ENCODE peak calls at places on chromosome 5, in ten cellular contexts. A, J, U, C, P, R, K, E, D and B are unnamed samples.

GRCh38 chr5:74286734-74287705 is 353.5 kb downstream of the ENC1 start:
- DNase-seq in E (no peak), P (no peak), J (no peak), C (no peak), U (no peak), A (no peak), K (no peak), R (no peak), D (no peak), B (no peak)

GRCh38 chr5:57199866-57200265 is 26.0 kb downstream of the GPBP1 start:
- DNase-seq in P (no peak), D (no peak), C (no peak), U (no peak), K (no peak), R (no peak), A (no peak), E (no peak), J (no peak), B (no peak)

GRCh38 chr5:142438573-142438972 is 113.8 kb upstream of the SPRY4 start:
- DNase-seq in U (no peak), R (no peak), J (no peak), E (no peak), K (no peak), P (no peak), A (no peak), D (no peak), C (no peak), B (peak; percentile 57)

GRCh38 chr5:33828611-33829286 is 63.0 kb downstream of the ADAMTS12 start:
- DNase-seq in U (peak; percentile 67), R (no peak), E (no peak), P (no peak), K (no peak), D (peak; percentile 66), J (no peak), A (no peak), C (peak; percentile 11), B (peak; percentile 41)

GRCh38 chr5:112210430-112211005 is 208.6 kb downstream of the EPB41L4A start:
- DNase-seq in C (peak; percentile 65), E (peak; percentile 81), A (peak; percentile 60), R (peak; percentile 44), D (peak; percentile 17), K (peak; percentile 28), U (peak; percentile 12), J (peak; percentile 58), P (peak; percentile 8), B (peak; percentile 4)

GRCh38 chr5:75045071-75045470 is 7.3 kb downstream of the GCNT4 start:
- DNase-seq in A (no peak), J (no peak), E (no peak), R (no peak), K (no peak), D (no peak), P (no peak), C (no peak), U (no peak), B (no peak)

GRCh38 chr5:42944989-42945388 is 95.1 kb downstream of the ANXA2R start:
- DNase-seq in J (peak; percentile 43), R (peak; percentile 93), D (peak; percentile 97), K (peak; percentile 13), C (no peak), U (peak; percentile 90), E (peak; percentile 94), P (no peak), A (no peak), B (peak; percentile 93)

GRCh38 chr5:81268797-81269196 is 32.6 kb upstream of the ZCCHC9 start:
- DNase-seq in E (peak; percentile 46), K (peak; percentile 6), J (peak; percentile 49), P (no peak), A (no peak), D (peak; percentile 88), C (no peak), R (peak; percentile 86), U (peak; percentile 89), B (peak; percentile 74)

GRCh38 chr5:141477815-141478214 is 2.0 kb downstream of the PCDHGC3 start:
- DNase-seq in K (no peak), D (no peak), R (peak; percentile 27), J (no peak), U (peak; percentile 20), A (no peak), P (peak; percentile 49), E (no peak), C (no peak), B (no peak)

GRCh38 chr5:153860482-153860881 is 178.2 kb downstream of the FAM114A2 start:
- DNase-seq in A (no peak), C (no peak), J (no peak), K (no peak), E (no peak), D (no peak), R (no peak), P (no peak), U (peak; percentile 17), B (no peak)

GRCh38 chr5:128093368-128093767 is 9.8 kb downstream of the SLC12A2 start:
- DNase-seq in P (no peak), D (peak; percentile 70), R (peak; percentile 48), U (peak; percentile 12), J (no peak), C (no peak), E (no peak), K (no peak), A (no peak), B (no peak)

GRCh38 chr5:127844631-127845030 is 141.4 kb downstream of the CCDC192 start:
- DNase-seq in A (no peak), P (peak; percentile 99), C (peak; percentile 89), K (no peak), E (no peak), U (no peak), D (no peak), R (no peak), J (no peak), B (no peak)

GRCh38 chr5:178532666-178533065 is 57.5 kb downstream of the COL23A1 start:
- DNase-seq in A (no peak), P (no peak), D (no peak), E (no peak), R (no peak), J (no peak), K (no peak), U (no peak), C (no peak), B (no peak)

GRCh38 chr5:6714221-6715041 is 1.2 kb downstream of the TENT4A start:
- DNase-seq in A (peak; percentile 50), J (peak; percentile 31), D (peak; percentile 13), E (peak; percentile 25), K (no peak), U (peak; percentile 33), R (no peak), P (peak; percentile 17), C (no peak), B (no peak)